ENCODE peak calls at places on chromosomes 6 and 20, in four cellular contexts. T is fibroblast of the aortic adventitia, U is OCI-LY7, C is AG10803. O is an unnamed sample.

GRCh38 chr20:62434098-62434497 is 6.8 kb upstream of the RBBP8NL start:
- DNase-seq in T (no peak), U (no peak), C (no peak), O (no peak)

GRCh38 chr20:57211949-57212889 is 54.2 kb downstream of the BMP7 start:
- DNase-seq in T (peak; percentile 72), U (no peak), C (peak; percentile 87), O (no peak)

GRCh38 chr6:122778961-122779671 is 400 bp upstream of the FABP7 start:
- DNase-seq in T (no peak), U (no peak), C (no peak), O (no peak)

GRCh38 chr6:129498950-129499870 is 210.8 kb downstream of the ARHGAP18 start:
- DNase-seq in T (peak; percentile 79), U (peak; percentile 52), C (peak; percentile 53), O (peak; percentile 68)

GRCh38 chr6:109523478-109523877 is 40.5 kb upstream of the ZBTB24 start:
- DNase-seq in T (peak; percentile 95), U (no peak), C (peak; percentile 89), O (no peak)

GRCh38 chr6:37798436-37799262 is 20.9 kb upstream of the ZFAND3 start:
- DNase-seq in T (no peak), U (no peak), C (no peak), O (no peak)

GRCh38 chr6:108993876-108994275 is 100.8 kb downstream of the SESN1 start:
- DNase-seq in T (no peak), U (no peak), C (no peak), O (no peak)

GRCh38 chr6:14016930-14017625 is 92.3 kb downstream of the RNF182 start:
- DNase-seq in T (peak; percentile 13), U (no peak), C (no peak), O (no peak)

GRCh38 chr6:83870649-83871048 is 11.2 kb downstream of the CYB5R4 start:
- DNase-seq in T (no peak), U (no peak), C (no peak), O (no peak)

GRCh38 chr6:80338201-80338836 is 231.8 kb downstream of the BCKDHB start:
- DNase-seq in T (peak; percentile 38), U (peak; percentile 35), C (no peak), O (peak; percentile 82)

GRCh38 chr6:151763938-151764680 is 43.4 kb upstream of the ESR1 start:
- DNase-seq in T (peak; percentile 97), U (peak; percentile 33), C (peak; percentile 88), O (peak; percentile 75)

GRCh38 chr6:77106992-77107391 is 356.3 kb downstream of the HTR1B start:
- DNase-seq in T (peak; percentile 2), U (no peak), C (no peak), O (no peak)

GRCh38 chr20:63858393-63859165 is 2.7 kb upstream of the ABHD16B start:
- DNase-seq in T (no peak), U (peak; percentile 34), C (no peak), O (peak; percentile 70)

GRCh38 chr20:4507288-4507719 is 214.4 kb upstream of the PRND start:
- DNase-seq in T (peak; percentile 65), U (no peak), C (peak; percentile 97), O (no peak)

GRCh38 chr6:36230376-36230775 is 33.8 kb downstream of the BRPF3 start:
- DNase-seq in T (no peak), U (no peak), C (no peak), O (no peak)

GRCh38 chr20:41391587-41392001 is 25.0 kb upstream of the EMILIN3 start:
- DNase-seq in T (no peak), U (no peak), C (no peak), O (peak; percentile 71)

GRCh38 chr6:37906121-37906520 is 86.6 kb downstream of the ZFAND3 start:
- DNase-seq in T (no peak), U (no peak), C (no peak), O (no peak)

GRCh38 chr20:31968299-31969126 is 562 bp downstream of the XKR7 start:
- DNase-seq in T (peak; percentile 60), U (peak; percentile 74), C (peak; percentile 38), O (peak; percentile 88)

GRCh38 chr6:159083146-159083545 is 38.4 kb upstream of the TAGAP start:
- DNase-seq in T (no peak), U (no peak), C (no peak), O (no peak)

GRCh38 chr6:118712955-118713354 is 61.6 kb upstream of the CEP85L start:
- DNase-seq in T (peak; percentile 63), U (no peak), C (peak; percentile 89), O (no peak)

GRCh38 chr6:137921823-137922222 is 54.8 kb downstream of the TNFAIP3 start:
- DNase-seq in T (no peak), U (no peak), C (no peak), O (no peak)

GRCh38 chr20:34531608-34532265 is 15.5 kb downstream of the DYNLRB1 start:
- DNase-seq in T (no peak), U (no peak), C (no peak), O (no peak)

GRCh38 chr6:120354452-120355098 is 979.7 kb downstream of the TBC1D32 start:
- DNase-seq in T (no peak), U (no peak), C (no peak), O (no peak)

GRCh38 chr20:17995967-17996819 is 27.4 kb downstream of the MGME1 start:
- DNase-seq in T (peak; percentile 86), U (peak; percentile 76), C (peak; percentile 72), O (no peak)

GRCh38 chr6:169618526-169619490 is 83.0 kb downstream of the WDR27 start:
- DNase-seq in T (peak; percentile 88), U (no peak), C (peak; percentile 97), O (no peak)

GRCh38 chr6:4347877-4348276 is 212.5 kb upstream of the ECI2 start:
- DNase-seq in T (no peak), U (no peak), C (no peak), O (no peak)

GRCh38 chr6:4342407-4343137 is 207.2 kb upstream of the ECI2 start:
- DNase-seq in T (peak; percentile 20), U (no peak), C (no peak), O (no peak)

GRCh38 chr6:4346659-4347333 is 211.4 kb upstream of the ECI2 start:
- DNase-seq in T (peak; percentile 15), U (no peak), C (no peak), O (no peak)

GRCh38 chr6:4344317-4344899 is 209.0 kb upstream of the ECI2 start:
- DNase-seq in T (no peak), U (no peak), C (peak; percentile 30), O (no peak)

GRCh38 chr6:4345543-4345942 is 210.2 kb upstream of the ECI2 start:
- DNase-seq in T (no peak), U (no peak), C (no peak), O (no peak)
- H3K4me3 ChIP-seq in T (no peak overlapping the region), U (no peak overlapping the region), C (no peak overlapping the region), O (no peak overlapping the region)

GRCh38 chr6:78867370-78868040 is at the start of gene IRAK1BP1:
- DNase-seq in T (peak; percentile 75), U (peak; percentile 95), C (peak; percentile 70), O (peak; percentile 86)
- TF ChIP-seq CTCF in T (no peak), U (peak; percentile 64), C (peak; percentile 14), O (no peak)

GRCh38 chr6:28811873-28812272 is 111.9 kb downstream of the TRIM27 start:
- DNase-seq in T (no peak), U (peak; percentile 11), C (no peak), O (no peak)

GRCh38 chr6:28808383-28808782 is 115.4 kb downstream of the TRIM27 start:
- DNase-seq in T (no peak), U (no peak), C (no peak), O (no peak)

GRCh38 chr6:28809947-28810654 is 113.7 kb downstream of the TRIM27 start:
- DNase-seq in T (no peak), U (no peak), C (no peak), O (no peak)

GRCh38 chr6:28812778-28813569 is 110.8 kb downstream of the TRIM27 start:
- DNase-seq in T (no peak), U (no peak), C (no peak), O (no peak)

GRCh38 chr6:28810655-28811053 is 113.1 kb downstream of the TRIM27 start:
- DNase-seq in T (no peak), U (no peak), C (no peak), O (no peak)
- H3K4me3 ChIP-seq in T (peak overlapping the region; percentile 59), U (no peak overlapping the region), C (peak overlapping the region; percentile 18), O (peak overlapping the region; percentile 18)

GRCh38 chr20:43506238-43506637 is 1.3 kb upstream of the L3MBTL1 start:
- DNase-seq in T (no peak), U (no peak), C (no peak), O (no peak)

GRCh38 chr20:43508106-43508505 is 609 bp downstream of the L3MBTL1 start:
- DNase-seq in T (no peak), U (no peak), C (no peak), O (no peak)

GRCh38 chr20:43508604-43509040 is 1.1 kb downstream of the L3MBTL1 start:
- DNase-seq in T (no peak), U (no peak), C (no peak), O (peak; percentile 35)

GRCh38 chr20:43511879-43512278 is 4.4 kb downstream of the L3MBTL1 start:
- DNase-seq in T (no peak), U (no peak), C (no peak), O (no peak)

GRCh38 chr20:43507150-43508080 is at the start of gene L3MBTL1:
- DNase-seq in T (peak; percentile 12), U (no peak), C (peak; percentile 25), O (peak; percentile 51)
- TF ChIP-seq CTCF in T (no peak), U (no peak), C (no peak), O (no peak)

DNA sequence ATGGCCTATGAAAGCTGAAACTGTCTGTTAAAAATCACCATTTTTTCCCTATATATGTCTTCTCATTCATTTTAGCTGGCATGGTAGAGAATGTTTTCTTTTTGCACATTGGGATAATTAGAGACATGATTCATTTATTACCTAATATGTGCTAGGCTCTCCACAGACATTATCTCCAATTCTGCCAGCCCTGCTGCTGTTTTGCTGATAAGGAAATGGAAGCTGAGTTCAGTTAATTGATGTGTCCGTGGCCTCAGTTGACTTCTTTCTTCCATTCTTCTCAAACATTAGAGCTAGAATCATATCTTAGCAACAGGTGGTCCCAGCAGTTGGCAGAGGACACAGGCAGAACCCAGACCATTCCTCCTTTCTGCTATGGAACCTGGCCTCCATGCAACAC is 644.1 kb upstream of the CITED2 start:
- DNase-seq in T (no peak), U (no peak), C (no peak), O (no peak)
- H3K4me3 ChIP-seq in T (no peak overlapping the region), U (no peak overlapping the region), C (no peak overlapping the region), O (no peak overlapping the region)

GRCh38 chr6:27650620-27651370 is 177.9 kb upstream of the ZNF184 start:
- DNase-seq in T (peak; percentile 26), U (no peak), C (no peak), O (peak; percentile 81)
- TF ChIP-seq CTCF in T (no peak), U (peak; percentile 26), C (no peak), O (peak; percentile 43)